ENCODE peak calls at places on chromosomes 13 and 19, in eight cellular contexts. Z is HCT116, I is SK-N-SH, W is GM12878, S is GM23338, B is HepG2, P is K562, O is H1. G is an unnamed sample.

GRCh38 chr13:42685762-42686560 is 95.4 kb upstream of the FAM216B start:
- DNase-seq in W (no peak), B (no peak), S (no peak), O (no peak), I (no peak), Z (no peak), P (no peak), G (no peak)

GRCh38 chr19:2782357-2782935 is 627 bp downstream of the SGTA start:
- DNase-seq in Z (no peak), B (no peak), S (no peak), I (no peak), P (no peak), W (no peak), O (no peak), G (peak; percentile 4)

GRCh38 chr19:3154957-3155736 is 19.3 kb downstream of the GNA15 start:
- DNase-seq in W (peak; percentile 88), Z (peak; percentile 16), I (peak; percentile 66), B (peak; percentile 50), S (no peak), P (peak; percentile 93), O (no peak), G (peak; percentile 100)

GRCh38 chr13:67134322-67135129 is 95.6 kb downstream of the PCDH9 start:
- DNase-seq in I (no peak), S (no peak), B (no peak), O (no peak), Z (no peak), W (no peak), P (no peak), G (peak; percentile 59)

GRCh38 chr19:19554074-19555023 is 16.3 kb downstream of the CILP2 start:
- DNase-seq in B (no peak), Z (no peak), P (peak; percentile 88), W (no peak), O (peak; percentile 94), I (peak; percentile 86), S (peak; percentile 84), G (no peak)

GRCh38 chr13:101258071-101258470 is 158.2 kb downstream of the NALCN start:
- DNase-seq in W (peak; percentile 66), Z (peak; percentile 54), I (no peak), S (peak; percentile 22), O (no peak), B (peak; percentile 9), P (no peak), G (peak; percentile 84)

GRCh38 chr13:112779856-112780604 is 90.2 kb downstream of the ATP11A start:
- DNase-seq in P (no peak), W (no peak), S (no peak), Z (no peak), B (no peak), I (peak; percentile 12), O (no peak), G (no peak)

GRCh38 chr19:2290441-2291184 is 8.6 kb upstream of the PEAK3 start:
- DNase-seq in Z (no peak), O (peak; percentile 79), P (no peak), I (no peak), W (no peak), B (no peak), S (peak; percentile 65), G (no peak)

GRCh38 chr13:88063741-88064140 is 392.6 kb downstream of the SLITRK5 start:
- DNase-seq in O (no peak), S (no peak), Z (no peak), P (no peak), I (no peak), W (no peak), B (no peak), G (no peak)

GRCh38 chr19:13876834-13877233 is at the start of gene NANOS3:
- DNase-seq in I (peak; percentile 17), B (no peak), Z (no peak), S (no peak), P (no peak), O (no peak), W (no peak), G (no peak)

GRCh38 chr13:105063676-105064075 is 1471.8 kb downstream of the EFNB2 start:
- DNase-seq in B (no peak), I (no peak), O (no peak), Z (no peak), P (no peak), W (no peak), S (no peak), G (peak; percentile 4)

GRCh38 chr19:23241433-23241832 is 8.8 kb downstream of the ZNF724 start:
- DNase-seq in P (no peak), S (no peak), Z (no peak), O (no peak), I (no peak), W (no peak), B (no peak), G (no peak)

DNA sequence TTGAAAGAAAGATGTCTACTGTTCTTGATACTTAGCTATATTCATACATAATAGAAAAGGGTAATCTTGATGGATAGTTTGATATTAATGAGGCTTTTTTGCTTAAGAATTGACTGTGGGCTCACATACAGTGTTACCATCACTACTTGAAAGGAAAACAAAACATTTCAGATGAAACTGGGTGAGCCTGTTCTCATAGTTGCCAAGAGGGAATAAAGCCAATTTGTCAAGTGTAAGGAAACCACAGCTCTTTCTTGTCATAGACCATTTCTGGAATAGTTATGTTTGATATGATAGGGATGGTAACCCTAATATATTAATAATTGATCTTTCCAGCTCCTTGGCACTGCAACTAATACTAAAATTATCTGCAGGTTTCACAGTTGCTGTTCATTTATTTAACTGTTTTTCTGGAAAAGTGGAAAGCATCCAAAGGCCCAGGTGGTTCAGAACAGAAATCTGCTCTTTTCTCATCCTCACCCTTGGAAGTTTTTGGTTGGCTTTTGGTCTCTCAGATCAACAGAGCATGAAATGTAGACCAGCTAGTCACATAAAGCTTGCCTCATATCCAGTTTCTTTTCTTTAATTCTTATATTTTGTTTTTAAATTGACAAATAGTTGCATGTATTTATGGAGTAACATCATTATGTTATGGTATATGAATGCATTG is 43.2 kb downstream of the ARHGEF7 start:
- DNase-seq in B (no peak), P (no peak), I (no peak), W (no peak), S (no peak), O (no peak), Z (no peak), G (no peak)
- TF ChIP-seq POLR2AphosphoS5 in B (no peak), P (no peak), I (no peak), W (no peak), S (no peak), O (no peak), Z (no peak), G (no peak)

GRCh38 chr13:37642201-37642600 is 43.6 kb upstream of the POSTN start:
- DNase-seq in Z (no peak), S (no peak), P (no peak), W (no peak), O (no peak), I (no peak), B (no peak), G (no peak)

GRCh38 chr13:37645181-37645580 is 46.6 kb upstream of the POSTN start:
- DNase-seq in P (no peak), I (no peak), W (no peak), Z (no peak), B (no peak), S (peak; percentile 37), O (no peak), G (no peak)

GRCh38 chr13:37636701-37637100 is 38.1 kb upstream of the POSTN start:
- DNase-seq in B (no peak), Z (no peak), I (no peak), P (no peak), O (no peak), W (no peak), S (no peak), G (no peak)

GRCh38 chr13:37640499-37640898 is 41.9 kb upstream of the POSTN start:
- DNase-seq in S (peak; percentile 57), B (no peak), I (no peak), Z (no peak), P (no peak), W (no peak), O (no peak), G (peak; percentile 79)
- H3K79me2 ChIP-seq in S (no peaks in the 10 kb centered on the region), B (no peaks in the 10 kb centered on the region), I (no peaks in the 10 kb centered on the region), Z (no peaks in the 10 kb centered on the region), P (no peaks in the 10 kb centered on the region), W (no peaks in the 10 kb centered on the region), O (no peaks in the 10 kb centered on the region), G (no peaks in the 10 kb centered on the region)

GRCh38 chr13:76885203-76886004 is 801 bp downstream of the KCTD12 start:
- DNase-seq in W (no peak), B (no peak), O (peak; percentile 75), Z (no peak), S (peak; percentile 80), P (peak; percentile 9), I (peak; percentile 81), G (peak; percentile 82)

GRCh38 chr13:76888421-76888820 is 2.2 kb upstream of the KCTD12 start:
- DNase-seq in B (no peak), S (no peak), Z (no peak), W (no peak), O (no peak), I (no peak), P (no peak), G (no peak)

GRCh38 chr13:76886292-76887061 is at the start of gene KCTD12:
- DNase-seq in B (no peak), P (peak; percentile 59), Z (peak; percentile 24), W (no peak), O (no peak), I (peak; percentile 86), S (peak; percentile 82), G (peak; percentile 91)

GRCh38 chr13:76886005-76886291 is 257 bp downstream of the KCTD12 start:
- DNase-seq in B (no peak), O (peak; percentile 77), S (no peak), W (no peak), P (no peak), Z (no peak), I (no peak), G (no peak)

GRCh38 chr13:76887070-76887563 is 912 bp upstream of the KCTD12 start:
- DNase-seq in O (peak; percentile 57), P (no peak), S (peak; percentile 46), W (no peak), I (peak; percentile 26), Z (no peak), B (no peak), G (no peak)
- H3K27ac ChIP-seq in O (no peak overlapping the region), P (no peak overlapping the region), S (no peak overlapping the region), W (no peak overlapping the region), I (peak overlapping the region; percentile 39), Z (no peak overlapping the region), B (no peak overlapping the region), G (no peak overlapping the region)

GRCh38 chr19:42270346-42271044 is 1.4 kb downstream of the CIC start:
- DNase-seq in W (no peak), B (no peak), S (no peak), I (peak; percentile 49), Z (no peak), P (peak; percentile 42), O (no peak), G (peak; percentile 72)
- TF ChIP-seq POLR2AphosphoS5 in W (peak; percentile 71), B (peak; percentile 8), S (no peak), I (peak; percentile 32), Z (no peak), P (no peak), O (no peak), G (peak; percentile 31)

GRCh38 chr13:43755844-43756243 is 30.9 kb downstream of the ENOX1 start:
- DNase-seq in O (no peak), B (no peak), Z (no peak), S (no peak), I (no peak), W (no peak), P (no peak), G (no peak)

GRCh38 chr13:43749503-43749902 is 37.3 kb downstream of the ENOX1 start:
- DNase-seq in Z (no peak), B (no peak), S (no peak), P (no peak), I (no peak), W (no peak), O (no peak), G (no peak)

GRCh38 chr13:43757266-43757665 is 29.5 kb downstream of the ENOX1 start:
- DNase-seq in W (no peak), O (no peak), P (no peak), I (no peak), Z (no peak), B (no peak), S (no peak), G (no peak)

GRCh38 chr13:43751624-43752023 is 35.1 kb downstream of the ENOX1 start:
- DNase-seq in S (no peak), B (no peak), O (no peak), I (no peak), P (no peak), W (no peak), Z (no peak), G (no peak)
- H3K79me2 ChIP-seq in S (no peaks in the 10 kb centered on the region), B (no peaks in the 10 kb centered on the region), O (no peaks in the 10 kb centered on the region), I (no peaks in the 10 kb centered on the region), P (no peaks in the 10 kb centered on the region), W (no peaks in the 10 kb centered on the region), Z (no peaks in the 10 kb centered on the region), G (no peaks in the 10 kb centered on the region)